ENCODE peak calls at places on chromosomes 12 and 14, in seven cellular contexts. B is NCI-H1092; O is stimulated activated CD4-positive, alpha-beta T cell treated with anti-CD3 and anti-CD28 coated beads, Interleukin-2, amount 100 ng/mL, for 24 hours; Q is glomerular endothelial cell; Z is AG08395; J is occipital lobe; P is stromal cell of bone marrow. X is an unnamed sample.

GRCh38 chr14:89957791-89958190 is 2.1 kb downstream of the TDP1 start:
- DNase-seq in Z (no peak), B (no peak), J (peak), Q (no peak), P (no peak), O (peak), X (peak)

GRCh38 chr12:106107566-106107965 is 31.2 kb downstream of the NUAK1 start:
- DNase-seq in B (no peak), Q (no peak), O (no peak), J (no peak), P (no peak), Z (peak), X (no peak)

GRCh38 chr14:33611405-33612183 is 339.3 kb downstream of the EGLN3 start:
- DNase-seq in Q (peak), J (no peak), Z (peak), O (no peak), B (no peak), P (no peak), X (no peak)

GRCh38 chr12:92421042-92421441 is 275.4 kb upstream of the BTG1 start:
- DNase-seq in O (no peak), Z (no peak), B (no peak), Q (no peak), P (no peak), J (no peak), X (no peak)

GRCh38 chr14:24063263-24063836 is 8.0 kb upstream of the CPNE6 start:
- DNase-seq in P (no peak), J (no peak), Q (no peak), Z (no peak), O (no peak), B (no peak), X (no peak)

GRCh38 chr12:77166711-77167110 is 101.3 kb upstream of the E2F7 start:
- DNase-seq in B (no peak), P (no peak), Z (peak), J (no peak), Q (no peak), O (no peak), X (no peak)

GRCh38 chr12:89721291-89721987 is 12.8 kb upstream of the ATP2B1 start:
- DNase-seq in Q (no peak), O (no peak), P (no peak), J (no peak), B (no peak), Z (no peak), X (no peak)

GRCh38 chr14:104443391-104444158 is 136.0 kb upstream of the C14orf180 start:
- DNase-seq in Z (no peak), B (no peak), Q (no peak), P (no peak), O (no peak), J (no peak), X (no peak)

GRCh38 chr12:988616-989015 is 2.4 kb upstream of the ERC1 start:
- DNase-seq in Q (no peak), B (no peak), J (no peak), Z (no peak), O (no peak), P (no peak), X (no peak)

GRCh38 chr12:68483592-68484373 is 126.9 kb upstream of the RAP1B start:
- DNase-seq in B (no peak), P (no peak), Z (peak), J (no peak), Q (peak), O (no peak), X (no peak)

GRCh38 chr14:81400852-81401251 is 728 bp upstream of the STON2 start:
- DNase-seq in P (peak), Q (no peak), O (peak), J (no peak), B (no peak), Z (peak), X (no peak)

GRCh38 chr12:111033281-111034147 is 113.1 kb upstream of the MYL2 start:
- DNase-seq in O (peak), Z (no peak), B (no peak), P (no peak), Q (no peak), J (no peak), X (no peak)

GRCh38 chr12:27998170-27999110 is 25.9 kb upstream of the PTHLH start:
- DNase-seq in J (no peak), P (no peak), B (no peak), Z (no peak), O (no peak), Q (no peak), X (no peak)

GRCh38 chr12:131112690-131113290 is 159.1 kb downstream of the ADGRD1 start:
- DNase-seq in J (no peak), P (no peak), B (no peak), O (no peak), Z (peak), Q (no peak), X (no peak)

GRCh38 chr12:33562401-33562800 is 122.8 kb upstream of the SYT10 start:
- DNase-seq in Q (no peak), B (no peak), O (no peak), Z (no peak), J (no peak), P (no peak), X (no peak)

GRCh38 chr12:80282761-80283160 is 161.3 kb upstream of the PTPRQ start:
- DNase-seq in Q (no peak), P (peak), J (no peak), O (no peak), B (no peak), Z (no peak), X (no peak)

GRCh38 chr12:44847888-44848770 is 28.0 kb downstream of the NELL2 start:
- DNase-seq in Q (no peak), O (peak), P (no peak), J (no peak), Z (no peak), B (no peak), X (no peak)

GRCh38 chr14:38255673-38256357 is at the start of gene CLEC14A:
- DNase-seq in P (no peak), O (peak), J (no peak), B (no peak), Q (no peak), Z (peak), X (no peak)

GRCh38 chr12:101671839-101672238 is 25.6 kb upstream of the CHPT1 start:
- DNase-seq in Z (no peak), O (no peak), J (no peak), B (no peak), Q (no peak), P (no peak), X (no peak)

GRCh38 chr12:14937689-14938088 is 648 bp downstream of the ERP27 start:
- DNase-seq in P (no peak), Q (no peak), O (no peak), B (no peak), J (no peak), Z (no peak), X (no peak)

GRCh38 chr14:102373110-102373509 is 10.4 kb downstream of the TECPR2 start:
- DNase-seq in Q (no peak), B (no peak), Z (no peak), O (no peak), P (no peak), J (no peak), X (no peak)

GRCh38 chr14:105389534-105389933 is 8.8 kb upstream of the TEX22 start:
- DNase-seq in P (no peak), B (no peak), O (no peak), Q (no peak), J (no peak), Z (no peak), X (no peak)

GRCh38 chr12:116306536-116306935 is 29.0 kb upstream of the MED13L start:
- DNase-seq in B (no peak), J (no peak), O (no peak), Z (no peak), P (no peak), Q (no peak), X (no peak)

GRCh38 chr14:54487771-54488170 is 1.0 kb downstream of the GMFB start:
- DNase-seq in J (no peak), P (no peak), O (no peak), Q (no peak), B (no peak), Z (peak), X (no peak)

GRCh38 chr14:85415015-85415712 is 114.8 kb upstream of the FLRT2 start:
- DNase-seq in J (no peak), P (peak), B (no peak), Q (no peak), O (no peak), Z (peak), X (no peak)

GRCh38 chr14:20477211-20477876 is 8.1 kb downstream of the PNP start:
- DNase-seq in P (no peak), Q (no peak), B (no peak), O (no peak), J (no peak), Z (no peak), X (peak)

GRCh38 chr14:22796087-22796707 is 19.0 kb downstream of the SLC7A7 start:
- DNase-seq in O (no peak), P (no peak), Q (no peak), Z (no peak), B (no peak), J (no peak), X (no peak)

GRCh38 chr14:75714993-75715392 is 53.9 kb downstream of the TTLL5 start:
- DNase-seq in Q (no peak), O (no peak), Z (no peak), J (no peak), P (no peak), B (no peak), X (no peak)